ENCODE peak calls at places on chromosome 15, in eight cellular contexts. Q is cardiac muscle cell; W is body of pancreas; P is effector memory CD4-positive, alpha-beta T cell; O is PC-9; T is Peyer's patch; F is H9; Z is spleen. C is an unnamed sample.

GRCh38 chr15:74497584-74497983 is 36.6 kb upstream of the UBL7 start:
- DNase-seq in Q (no peak), W (no peak), P (no peak), O (peak; percentile 63), T (no peak), F (no peak), Z (no peak), C (no peak)

GRCh38 chr15:48798319-48798718 is 12.6 kb downstream of the CEP152 start:
- DNase-seq in Q (no peak), W (no peak), P (no peak), O (no peak), T (no peak), F (peak; percentile 32), Z (no peak), C (no peak)

GRCh38 chr15:73923488-73924164 is 2.6 kb upstream of the LOXL1 start:
- DNase-seq in Q (no peak), W (no peak), P (no peak), O (no peak), T (no peak), F (no peak), Z (peak; percentile 68), C (no peak)

GRCh38 chr15:62110000-62110851 is 43.4 kb downstream of the C2CD4A start:
- DNase-seq in Q (peak; percentile 54), W (peak; percentile 60), P (no peak), O (no peak), T (no peak), F (no peak), Z (no peak), C (no peak)

GRCh38 chr15:100308222-100309007 is 33.4 kb downstream of the ADAMTS17 start:
- DNase-seq in Q (peak; percentile 60), W (no peak), P (no peak), O (no peak), T (no peak), F (no peak), Z (no peak), C (no peak)

GRCh38 chr15:61621146-61621545 is 392.0 kb upstream of the RORA start:
- DNase-seq in Q (peak; percentile 12), W (peak; percentile 12), P (no peak), O (peak; percentile 3), T (no peak), F (peak; percentile 65), Z (no peak), C (no peak)

GRCh38 chr15:91561371-91562100 is 292.0 kb upstream of the SLCO3A1 start:
- DNase-seq in Q (peak; percentile 92), W (peak; percentile 16), P (no peak), O (peak; percentile 19), T (no peak), F (no peak), Z (no peak), C (no peak)

GRCh38 chr15:73029003-73029527 is 23.2 kb upstream of the NEO1 start:
- DNase-seq in Q (peak; percentile 45), W (no peak), P (no peak), O (no peak), T (no peak), F (no peak), Z (no peak), C (no peak)

GRCh38 chr15:72796515-72797337 is 13.2 kb upstream of the ADPGK start:
- DNase-seq in Q (peak; percentile 71), W (peak; percentile 31), P (peak; percentile 18), O (no peak), T (peak; percentile 23), F (peak; percentile 69), Z (peak; percentile 88), C (peak; percentile 20)

GRCh38 chr15:43225201-43225949 is 4.6 kb upstream of the EPB42 start:
- DNase-seq in Q (peak; percentile 78), W (peak; percentile 61), P (no peak), O (peak; percentile 43), T (peak; percentile 39), F (peak; percentile 63), Z (no peak), C (peak; percentile 62)

GRCh38 chr15:68541743-68542142 is 37.0 kb upstream of the CORO2B start:
- DNase-seq in Q (no peak), W (no peak), P (no peak), O (no peak), T (no peak), F (no peak), Z (no peak), C (no peak)
- H3K4me1 ChIP-seq in Q (no peaks in the 10 kb centered on the region), W (no peaks in the 10 kb centered on the region), P (no peaks in the 10 kb centered on the region), O (no peaks in the 10 kb centered on the region), T (no peaks in the 10 kb centered on the region), F (no peaks in the 10 kb centered on the region), Z (no peaks in the 10 kb centered on the region), C (no peaks in the 10 kb centered on the region)

GRCh38 chr15:64096486-64097431 is 977 bp downstream of the SNX1 start:
- DNase-seq in Q (peak; percentile 55), W (no peak), P (no peak), O (no peak), T (no peak), F (no peak), Z (no peak), C (peak; percentile 13)

GRCh38 chr15:64095795-64096485 is at the start of gene SNX1:
- DNase-seq in Q (peak; percentile 97), W (peak; percentile 96), P (peak; percentile 96), O (peak; percentile 91), T (peak; percentile 93), F (peak; percentile 92), Z (peak; percentile 98), C (peak; percentile 92)

GRCh38 chr15:64092864-64093626 is 593 bp downstream of the CIAO2A start:
- DNase-seq in Q (peak; percentile 61), W (peak; percentile 77), P (no peak), O (peak; percentile 30), T (peak; percentile 58), F (peak; percentile 57), Z (peak; percentile 88), C (peak; percentile 27)

GRCh38 chr15:64093627-64094417 is at the start of gene CIAO2A:
- DNase-seq in Q (peak; percentile 99), W (peak; percentile 99), P (peak; percentile 81), O (peak; percentile 92), T (peak; percentile 94), F (peak; percentile 98), Z (peak; percentile 96), C (peak; percentile 90)

GRCh38 chr15:64095431-64095794 is 369 bp upstream of the SNX1 start:
- DNase-seq in Q (no peak), W (no peak), P (no peak), O (no peak), T (no peak), F (no peak), Z (no peak), C (no peak)
- H3K4me1 ChIP-seq in Q (peaks cover 24% of the 10 kb centered on the region), W (peaks cover 76% of the 10 kb centered on the region), P (peaks cover 36% of the 10 kb centered on the region), O (peaks cover 26% of the 10 kb centered on the region), T (no peaks in the 10 kb centered on the region), F (no peaks in the 10 kb centered on the region), Z (peaks cover 78% of the 10 kb centered on the region), C (peaks cover 48% of the 10 kb centered on the region)

GRCh38 chr15:71660501-71660900 is 149.9 kb upstream of the NR2E3 start:
- DNase-seq in Q (no peak), W (no peak), P (no peak), O (no peak), T (no peak), F (no peak), Z (no peak), C (no peak)

GRCh38 chr15:71659730-71660067 is 150.7 kb upstream of the NR2E3 start:
- DNase-seq in Q (no peak), W (no peak), P (no peak), O (no peak), T (no peak), F (no peak), Z (no peak), C (no peak)

GRCh38 chr15:71658827-71659729 is 151.3 kb upstream of the NR2E3 start:
- DNase-seq in Q (no peak), W (no peak), P (no peak), O (no peak), T (no peak), F (no peak), Z (no peak), C (no peak)

GRCh38 chr15:71664622-71665021 is 145.7 kb upstream of the NR2E3 start:
- DNase-seq in Q (no peak), W (no peak), P (no peak), O (no peak), T (no peak), F (no peak), Z (no peak), C (no peak)

DNA sequence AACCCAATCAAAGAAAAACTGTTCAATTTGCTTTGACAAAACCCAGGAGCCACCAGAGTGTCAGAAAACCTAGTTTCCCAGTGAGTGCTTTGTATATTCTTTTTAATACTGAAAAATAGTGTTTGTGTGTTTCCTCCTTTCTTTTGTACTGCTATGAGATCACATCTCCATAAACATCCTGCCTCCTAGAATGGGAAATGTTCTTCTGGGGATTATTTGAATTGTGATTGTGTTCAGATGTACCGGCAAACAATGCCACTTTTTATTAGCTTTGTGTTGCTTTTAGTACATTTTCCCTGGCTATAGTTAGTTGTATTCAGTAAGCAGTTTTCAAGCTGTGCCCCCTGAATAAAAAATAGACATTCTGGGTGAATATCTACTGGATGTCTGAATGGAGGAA is 148.0 kb upstream of the NR2E3 start:
- DNase-seq in Q (no peak), W (no peak), P (no peak), O (no peak), T (no peak), F (no peak), Z (no peak), C (no peak)
- H3K4me1 ChIP-seq in Q (no peaks in the 10 kb centered on the region), W (peaks cover 5% of the 10 kb centered on the region), P (no peaks in the 10 kb centered on the region), O (no peaks in the 10 kb centered on the region), T (no peaks in the 10 kb centered on the region), F (no peaks in the 10 kb centered on the region), Z (no peaks in the 10 kb centered on the region), C (no peaks in the 10 kb centered on the region)

DNA sequence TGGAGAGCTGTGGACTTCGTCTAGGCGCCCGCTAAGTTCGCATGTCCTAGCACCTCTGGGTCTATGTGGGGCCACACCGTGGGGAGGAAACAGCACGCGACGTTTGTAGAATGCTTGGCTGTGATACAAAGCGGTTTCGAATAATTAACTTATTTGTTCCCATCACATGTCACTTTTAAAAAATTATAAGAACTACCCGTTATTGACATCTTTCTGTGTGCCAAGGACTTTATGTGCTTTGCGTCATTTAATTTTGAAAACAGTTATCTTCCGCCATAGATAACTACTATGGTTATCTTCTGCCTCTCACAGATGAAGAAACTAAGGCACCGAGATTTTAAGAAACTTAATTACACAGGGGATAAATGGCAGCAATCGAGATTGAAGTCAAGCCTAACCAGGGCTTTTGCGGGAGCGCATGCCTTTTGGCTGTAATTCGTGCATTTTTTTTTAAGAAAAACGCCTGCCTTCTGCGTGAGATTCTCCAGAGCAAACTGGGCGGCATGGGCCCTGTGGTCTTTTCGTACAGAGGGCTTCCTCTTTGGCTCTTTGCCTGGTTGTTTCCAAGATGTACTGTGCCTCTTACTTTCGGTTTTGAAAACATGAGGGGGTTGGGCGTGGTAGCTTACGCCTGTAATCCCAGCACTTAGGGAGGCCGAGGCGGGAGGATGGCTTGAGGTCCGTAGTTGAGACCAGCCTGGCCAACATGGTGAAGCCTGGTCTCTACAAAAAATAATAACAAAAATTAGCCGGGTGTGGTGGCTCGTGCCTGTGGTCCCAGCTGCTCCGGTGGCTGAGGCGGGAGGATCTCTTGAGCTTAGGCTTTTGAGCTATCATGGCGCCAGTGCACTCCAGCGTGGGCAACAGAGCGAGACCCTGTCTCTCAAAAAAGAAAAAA is 1.0 kb downstream of the B2M start:
- DNase-seq in Q (peak; percentile 92), W (peak; percentile 89), P (peak; percentile 43), O (peak; percentile 55), T (peak; percentile 75), F (no peak), Z (peak; percentile 84), C (peak; percentile 75)
- H3K4me1 ChIP-seq in Q (peaks cover 31% of the 10 kb centered on the region), W (peaks cover 20% of the 10 kb centered on the region), P (peaks cover 25% of the 10 kb centered on the region), O (peaks cover 10% of the 10 kb centered on the region), T (no peaks in the 10 kb centered on the region), F (no peaks in the 10 kb centered on the region), Z (peaks cover 55% of the 10 kb centered on the region), C (peaks cover 35% of the 10 kb centered on the region)

GRCh38 chr15:95302206-95302605 is 1028.3 kb upstream of the NR2F2 start:
- DNase-seq in Q (peak; percentile 48), W (no peak), P (no peak), O (no peak), T (no peak), F (no peak), Z (no peak), C (no peak)
- H3K4me1 ChIP-seq in Q (peaks cover 19% of the 10 kb centered on the region), W (no peaks in the 10 kb centered on the region), P (no peaks in the 10 kb centered on the region), O (no peaks in the 10 kb centered on the region), T (no peaks in the 10 kb centered on the region), F (no peaks in the 10 kb centered on the region), Z (peaks cover 11% of the 10 kb centered on the region), C (no peaks in the 10 kb centered on the region)